ENCODE peak calls at places on chromosomes 13 and 19, in nine cellular contexts. N is substantia nigra; X is GM12865; F is activated CD8-positive, alpha-beta T cell treated with anti-CD3 and anti-CD28 coated beads for 36 hours; G is mammary epithelial cell; L is stimulated activated CD4-positive, alpha-beta T cell treated with anti-CD3 and anti-CD28 coated beads, Interleukin-15, amount 100 ng/mL, for 24 hours; W is activated CD8-positive, alpha-beta memory T cell treated with anti-CD3 and anti-CD28 coated beads, Interleukin-2, amount 50 U/mL, for 4 hours; U is NCI-H1930; D is A549. C is an unnamed sample.

GRCh38 chr13:46170687-46171086 is 11.3 kb downstream of the LCP1 start:
- DNase-seq in N (no peak), X (no peak), F (no peak), G (no peak), L (no peak), W (no peak), U (no peak), D (no peak), C (no peak)

GRCh38 chr13:91647361-91647970 is 249.0 kb downstream of the GPC5 start:
- DNase-seq in N (no peak), X (peak), F (peak), G (no peak), L (peak), W (no peak), U (peak), D (no peak), C (no peak)

GRCh38 chr13:50552424-50552966 is 291.0 kb downstream of the DLEU7 start:
- DNase-seq in N (no peak), X (no peak), F (no peak), G (no peak), L (no peak), W (no peak), U (no peak), D (no peak), C (no peak)

GRCh38 chr19:29741776-29742175 is 26.7 kb upstream of the C19orf12 start:
- DNase-seq in N (no peak), X (no peak), F (no peak), G (no peak), L (no peak), W (no peak), U (no peak), D (no peak), C (no peak)

GRCh38 chr19:11225172-11225571 is 14.2 kb upstream of the ANGPTL8 start:
- DNase-seq in N (no peak), X (no peak), F (no peak), G (no peak), L (no peak), W (no peak), U (no peak), D (no peak), C (no peak)

GRCh38 chr13:101751488-101751887 is 299.0 kb downstream of the ITGBL1 start:
- DNase-seq in N (no peak), X (peak), F (no peak), G (peak), L (no peak), W (no peak), U (peak), D (no peak), C (peak)

GRCh38 chr13:36752673-36753072 is 66.3 kb upstream of the RFXAP start:
- DNase-seq in N (no peak), X (no peak), F (no peak), G (peak), L (no peak), W (no peak), U (no peak), D (no peak), C (no peak)

GRCh38 chr19:1862068-1862423 is 1.3 kb downstream of the KLF16 start:
- DNase-seq in N (no peak), X (no peak), F (no peak), G (no peak), L (no peak), W (no peak), U (no peak), D (no peak), C (no peak)

GRCh38 chr13:46617382-46617781 is 64.4 kb downstream of the LRCH1 start:
- DNase-seq in N (no peak), X (no peak), F (no peak), G (no peak), L (no peak), W (no peak), U (no peak), D (no peak), C (no peak)

GRCh38 chr19:41845001-41845050 is at the start of gene DMRTC2:
- DNase-seq in N (no peak), X (no peak), F (no peak), G (no peak), L (no peak), W (no peak), U (no peak), D (no peak), C (no peak)

GRCh38 chr13:36421447-36421846 is 10.8 kb upstream of the CCNA1 start:
- DNase-seq in N (no peak), X (no peak), F (no peak), G (peak), L (no peak), W (no peak), U (no peak), D (no peak), C (no peak)

GRCh38 chr13:56561327-56561726 is 579.4 kb upstream of the PRR20A start:
- DNase-seq in N (no peak), X (no peak), F (no peak), G (no peak), L (no peak), W (no peak), U (no peak), D (no peak), C (no peak)

GRCh38 chr13:44576396-44577235 is 486 bp upstream of the TSC22D1 start:
- DNase-seq in N (peak), X (peak), F (peak), G (no peak), L (peak), W (peak), U (no peak), D (no peak), C (peak)

GRCh38 chr19:38852231-38853044 is 2.7 kb upstream of the HNRNPL start:
- DNase-seq in N (peak), X (peak), F (peak), G (peak), L (peak), W (peak), U (no peak), D (peak), C (peak)

GRCh38 chr19:17611462-17612244 is 56.2 kb downstream of the COLGALT1 start:
- DNase-seq in N (no peak), X (peak), F (no peak), G (no peak), L (no peak), W (no peak), U (no peak), D (no peak), C (no peak)

GRCh38 chr13:87003265-87003664 is 667.9 kb upstream of the SLITRK5 start:
- DNase-seq in N (no peak), X (no peak), F (no peak), G (no peak), L (no peak), W (no peak), U (no peak), D (no peak), C (no peak)

GRCh38 chr13:106532111-106532929 is 3.1 kb downstream of the EFNB2 start:
- DNase-seq in N (no peak), X (no peak), F (no peak), G (peak), L (no peak), W (no peak), U (no peak), D (no peak), C (no peak)

GRCh38 chr19:49408816-49409440 is 14.3 kb downstream of the PTH2 start:
- DNase-seq in N (no peak), X (no peak), F (no peak), G (no peak), L (peak), W (no peak), U (no peak), D (no peak), C (no peak)

GRCh38 chr19:19444694-19445155 is 39.2 kb downstream of the GATAD2A start:
- DNase-seq in N (no peak), X (peak), F (peak), G (no peak), L (no peak), W (no peak), U (no peak), D (no peak), C (no peak)

GRCh38 chr13:111410232-111411021 is 90.0 kb downstream of the TEX29 start:
- DNase-seq in N (no peak), X (no peak), F (no peak), G (no peak), L (no peak), W (no peak), U (no peak), D (no peak), C (no peak)

GRCh38 chr19:46015080-46015960 is 7.5 kb downstream of the PGLYRP1 start:
- DNase-seq in N (peak), X (peak), F (peak), G (peak), L (peak), W (peak), U (peak), D (peak), C (peak)

GRCh38 chr19:18417250-18418033 is 1.8 kb upstream of the SSBP4 start:
- DNase-seq in N (peak), X (peak), F (peak), G (no peak), L (peak), W (peak), U (peak), D (no peak), C (peak)

GRCh38 chr19:48053076-48053475 is 9.2 kb upstream of the CABP5 start:
- DNase-seq in N (no peak), X (no peak), F (no peak), G (no peak), L (no peak), W (no peak), U (no peak), D (no peak), C (no peak)

GRCh38 chr19:14237011-14237941 is 31.3 kb upstream of the ADGRL1 start:
- DNase-seq in N (no peak), X (no peak), F (no peak), G (no peak), L (no peak), W (no peak), U (no peak), D (no peak), C (no peak)

C was measured in Calu3.